ENCODE peak calls at places on chromosomes 13 and 19, in seven cellular contexts. J is upper lobe of left lung, D is activated B cell treated with CpG ODN at 0.5 μM for 24 hours, I is AG09309, P is uterus, F is fibroblast of pulmonary artery, G is tibial nerve. M is an unnamed sample.
A peak's percentile ranks its signal among the peaks of the same experiment; 100 is the strongest.

GRCh38 chr13:95325485-95325884 is 24.2 kb upstream of the ABCC4 start:
- DNase-seq in J (no peak), D (no peak), I (no peak), P (no peak), F (no peak), G (no peak), M (no peak)

GRCh38 chr13:83620535-83621220 is 261.6 kb downstream of the SLITRK1 start:
- DNase-seq in J (no peak), D (no peak), I (peak; percentile 25), P (no peak), F (peak; percentile 62), G (no peak), M (no peak)

GRCh38 chr13:75458696-75459422 is 23.1 kb downstream of the TBC1D4 start:
- DNase-seq in J (peak; percentile 73), D (no peak), I (no peak), P (no peak), F (no peak), G (no peak), M (no peak)

GRCh38 chr19:5145521-5146511 is 176.9 kb downstream of the KDM4B start:
- DNase-seq in J (no peak), D (no peak), I (no peak), P (no peak), F (no peak), G (no peak), M (no peak)

GRCh38 chr13:106680796-106681482 is 113.0 kb upstream of the ARGLU1 start:
- DNase-seq in J (no peak), D (no peak), I (no peak), P (no peak), F (no peak), G (no peak), M (no peak)

GRCh38 chr13:25752957-25753540 is 298.8 kb downstream of the SHISA2 start:
- DNase-seq in J (peak; percentile 27), D (no peak), I (no peak), P (peak; percentile 22), F (peak; percentile 78), G (peak; percentile 14), M (no peak)

GRCh38 chr19:41705393-41706174 is 2.8 kb upstream of the CEACAM5 start:
- DNase-seq in J (peak; percentile 29), D (peak; percentile 16), I (no peak), P (no peak), F (peak; percentile 17), G (no peak), M (no peak)

GRCh38 chr19:7595466-7596133 is at the start of gene CAMSAP3:
- DNase-seq in J (peak; percentile 42), D (peak; percentile 50), I (no peak), P (no peak), F (no peak), G (no peak), M (no peak)

GRCh38 chr13:50511877-50512332 is 331.6 kb downstream of the DLEU7 start:
- DNase-seq in J (no peak), D (no peak), I (no peak), P (no peak), F (no peak), G (no peak), M (no peak)

GRCh38 chr13:42762917-42763316 is 18.5 kb upstream of the FAM216B start:
- DNase-seq in J (no peak), D (no peak), I (no peak), P (no peak), F (peak; percentile 97), G (no peak), M (no peak)

GRCh38 chr13:99892189-99892588 is 79.4 kb downstream of the ZIC5 start:
- DNase-seq in J (no peak), D (no peak), I (no peak), P (no peak), F (no peak), G (no peak), M (no peak)

GRCh38 chr19:38020331-38020730 is 113.3 kb downstream of the SIPA1L3 start:
- DNase-seq in J (peak; percentile 29), D (no peak), I (no peak), P (no peak), F (no peak), G (no peak), M (no peak)

GRCh38 chr13:62931901-62932883 is 1516.5 kb upstream of the PCDH20 start:
- DNase-seq in J (no peak), D (no peak), I (no peak), P (no peak), F (peak; percentile 13), G (no peak), M (no peak)

GRCh38 chr13:21637296-21637695 is 33.3 kb upstream of the MICU2 start:
- DNase-seq in J (peak; percentile 89), D (no peak), I (no peak), P (no peak), F (peak; percentile 22), G (no peak), M (no peak)

GRCh38 chr19:789473-790052 is 7.7 kb upstream of the PTBP1 start:
- DNase-seq in J (no peak), D (no peak), I (no peak), P (no peak), F (no peak), G (no peak), M (no peak)

GRCh38 chr19:3693030-3693925 is 7.0 kb downstream of the PIP5K1C start:
- DNase-seq in J (no peak), D (no peak), I (no peak), P (no peak), F (no peak), G (no peak), M (peak; percentile 98)

GRCh38 chr19:6216996-6217751 is 62.6 kb downstream of the MLLT1 start:
- DNase-seq in J (peak; percentile 63), D (no peak), I (no peak), P (peak; percentile 59), F (peak; percentile 60), G (no peak), M (no peak)

GRCh38 chr19:57803594-57804325 is 11.0 kb downstream of the ZNF552 start:
- DNase-seq in J (no peak), D (no peak), I (peak; percentile 67), P (no peak), F (peak; percentile 83), G (no peak), M (no peak)

GRCh38 chr19:19662344-19662743 is 1.1 kb downstream of the ATP13A1 start:
- DNase-seq in J (no peak), D (no peak), I (no peak), P (no peak), F (no peak), G (no peak), M (no peak)

GRCh38 chr19:10852098-10852800 is 4.0 kb downstream of the C19orf38 start:
- DNase-seq in J (no peak), D (no peak), I (peak; percentile 16), P (no peak), F (peak; percentile 50), G (no peak), M (no peak)

GRCh38 chr19:28889941-28890645 is 322.9 kb downstream of the UQCRFS1 start:
- DNase-seq in J (no peak), D (no peak), I (no peak), P (no peak), F (no peak), G (no peak), M (no peak)

GRCh38 chr13:96632536-96633320 is 361.5 kb downstream of the OXGR1 start:
- DNase-seq in J (no peak), D (no peak), I (no peak), P (no peak), F (peak; percentile 23), G (no peak), M (no peak)

DNA sequence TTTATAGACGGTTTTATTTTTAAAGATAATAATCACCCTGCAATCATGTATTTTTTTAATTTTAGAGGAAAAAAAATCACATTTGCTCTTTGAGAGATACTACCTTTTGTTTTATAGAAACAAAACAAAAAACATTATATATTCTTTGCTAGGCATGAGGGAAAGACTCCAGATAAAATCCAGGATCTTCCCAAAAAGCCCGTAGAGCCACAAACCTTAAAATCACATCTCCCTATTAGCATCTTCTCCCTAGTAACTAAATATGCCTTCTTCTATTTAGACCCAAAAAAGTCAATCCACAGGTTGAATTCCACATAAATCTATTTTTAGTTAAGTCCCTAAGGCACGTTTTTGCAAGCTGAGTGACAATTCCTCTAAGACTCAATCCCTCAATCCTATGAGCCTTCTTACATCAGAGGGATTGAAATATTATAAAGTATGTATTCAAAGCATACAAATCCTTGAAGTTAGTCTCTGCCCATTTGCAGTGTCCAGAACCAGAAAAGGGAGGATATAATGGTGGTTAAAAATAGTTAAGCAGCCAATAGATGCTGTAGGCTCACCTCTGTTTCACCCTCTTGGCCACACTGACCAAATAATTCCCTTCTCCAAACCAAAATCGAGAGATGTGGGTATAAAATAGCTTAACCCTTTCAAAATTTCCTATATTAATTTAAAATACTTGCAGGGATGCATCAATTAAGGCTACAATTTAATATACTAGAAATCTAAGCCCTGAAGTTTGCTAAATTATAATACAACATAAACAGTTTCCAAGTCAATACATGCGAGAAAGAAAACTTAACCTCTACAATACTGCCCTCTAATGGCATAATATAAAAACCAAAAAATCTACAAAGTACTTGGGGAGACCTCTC is 64.0 kb downstream of the SERP2 start:
- DNase-seq in J (no peak), D (no peak), I (no peak), P (no peak), F (peak; percentile 69), G (no peak), M (no peak)
- TF ChIP-seq CTCF in J (peak; percentile 49), D (no peak), I (peak; percentile 17), P (peak; percentile 60), F (peak; percentile 31), G (peak; percentile 55), M (peak; percentile 50)

GRCh38 chr13:113981611-113982295 is 7.9 kb upstream of the C13orf46 start:
- DNase-seq in J (no peak), D (peak; percentile 13), I (no peak), P (peak; percentile 8), F (no peak), G (no peak), M (no peak)

GRCh38 chr13:113982296-113982661 is 8.4 kb upstream of the C13orf46 start:
- DNase-seq in J (no peak), D (no peak), I (no peak), P (peak; percentile 9), F (no peak), G (no peak), M (no peak)

GRCh38 chr13:113980489-113981064 is 6.7 kb upstream of the C13orf46 start:
- DNase-seq in J (no peak), D (no peak), I (no peak), P (no peak), F (no peak), G (no peak), M (no peak)

GRCh38 chr13:113979791-113980471 is 6.1 kb upstream of the C13orf46 start:
- DNase-seq in J (no peak), D (no peak), I (no peak), P (no peak), F (no peak), G (no peak), M (no peak)

GRCh38 chr13:113981201-113981605 is 7.3 kb upstream of the C13orf46 start:
- DNase-seq in J (peak; percentile 94), D (no peak), I (no peak), P (no peak), F (no peak), G (peak; percentile 68), M (no peak)
- TF ChIP-seq CTCF in J (no peak), D (no peak), I (no peak), P (no peak), F (no peak), G (no peak), M (no peak)

GRCh38 chr13:110957181-110957884 is 42.5 kb upstream of the ANKRD10 start:
- DNase-seq in J (no peak), D (no peak), I (no peak), P (no peak), F (no peak), G (no peak), M (no peak)
- TF ChIP-seq CTCF in J (no peak), D (no peak), I (peak; percentile 16), P (no peak), F (peak; percentile 11), G (no peak), M (no peak)

GRCh38 chr19:35143231-35143715 is at the start of gene FXYD7:
- DNase-seq in J (no peak), D (no peak), I (no peak), P (peak; percentile 51), F (no peak), G (no peak), M (no peak)
- TF ChIP-seq CTCF in J (peak; percentile 27), D (no peak), I (no peak), P (no peak), F (no peak), G (no peak), M (no peak)

M was measured in D721Med.